ENCODE peak calls at places on chromosomes 2 and 18, in six cellular contexts. One of them, this sample, is unnamed.

GRCh38 chr2:236160366-236161081 is 7.7 kb downstream of the GBX2 start:
- DNase-seq in tibial artery: no peak
- DNase-seq in choroid plexus epithelial cell: no peak
- DNase-seq in ovary: no peak
- DNase-seq in AG10803: no peak
- DNase-seq in right lobe of liver: no peak
- DNase-seq in this sample: no peak

GRCh38 chr18:48825101-48825745 is 125.5 kb downstream of the SMAD7 start:
- DNase-seq in right lobe of liver: no peak
- DNase-seq in tibial artery: peak; percentile 17
- DNase-seq in choroid plexus epithelial cell: peak; percentile 59
- DNase-seq in AG10803: no peak
- DNase-seq in ovary: no peak
- DNase-seq in this sample: peak; percentile 87

GRCh38 chr18:22912149-22912548 is 21.0 kb upstream of the RBBP8 start:
- DNase-seq in ovary: no peak
- DNase-seq in tibial artery: no peak
- DNase-seq in right lobe of liver: no peak
- DNase-seq in AG10803: no peak
- DNase-seq in choroid plexus epithelial cell: no peak
- DNase-seq in this sample: no peak

GRCh38 chr18:58140366-58141325 is 96.6 kb downstream of the NEDD4L start:
- DNase-seq in right lobe of liver: no peak
- DNase-seq in choroid plexus epithelial cell: no peak
- DNase-seq in tibial artery: no peak
- DNase-seq in ovary: no peak
- DNase-seq in AG10803: no peak
- DNase-seq in this sample: no peak

GRCh38 chr2:176178271-176178806 is 10.1 kb upstream of the HOXD1 start:
- DNase-seq in ovary: no peak
- DNase-seq in choroid plexus epithelial cell: no peak
- DNase-seq in AG10803: peak; percentile 37
- DNase-seq in right lobe of liver: no peak
- DNase-seq in tibial artery: no peak
- DNase-seq in this sample: no peak

GRCh38 chr2:120607506-120607905 is 128.2 kb upstream of the GLI2 start:
- DNase-seq in tibial artery: no peak
- DNase-seq in choroid plexus epithelial cell: no peak
- DNase-seq in right lobe of liver: no peak
- DNase-seq in ovary: no peak
- DNase-seq in AG10803: no peak
- DNase-seq in this sample: no peak

GRCh38 chr2:4604767-4605166 is 901.4 kb downstream of the DCDC2C start:
- DNase-seq in choroid plexus epithelial cell: no peak
- DNase-seq in right lobe of liver: no peak
- DNase-seq in ovary: no peak
- DNase-seq in AG10803: no peak
- DNase-seq in tibial artery: no peak
- DNase-seq in this sample: no peak

GRCh38 chr2:237623428-237624403 is 3.7 kb upstream of the LRRFIP1 start:
- DNase-seq in choroid plexus epithelial cell: no peak
- DNase-seq in ovary: no peak
- DNase-seq in tibial artery: no peak
- DNase-seq in right lobe of liver: no peak
- DNase-seq in AG10803: no peak
- DNase-seq in this sample: peak; percentile 22

GRCh38 chr18:47118986-47119385 is 31.3 kb downstream of the HDHD2 start:
- DNase-seq in right lobe of liver: no peak
- DNase-seq in choroid plexus epithelial cell: no peak
- DNase-seq in AG10803: peak; percentile 72
- DNase-seq in tibial artery: no peak
- DNase-seq in ovary: no peak
- DNase-seq in this sample: peak; percentile 47

GRCh38 chr2:148974126-148974525 is 64.4 kb upstream of the LYPD6B start:
- DNase-seq in choroid plexus epithelial cell: no peak
- DNase-seq in right lobe of liver: no peak
- DNase-seq in AG10803: no peak
- DNase-seq in ovary: no peak
- DNase-seq in tibial artery: no peak
- DNase-seq in this sample: no peak

GRCh38 chr2:36456227-36456788 is 100.7 kb downstream of the CRIM1 start:
- DNase-seq in right lobe of liver: no peak
- DNase-seq in ovary: peak; percentile 71
- DNase-seq in tibial artery: peak; percentile 78
- DNase-seq in choroid plexus epithelial cell: peak; percentile 85
- DNase-seq in AG10803: peak; percentile 73
- DNase-seq in this sample: peak; percentile 81

GRCh38 chr2:64936809-64937208 is 52.4 kb upstream of the SLC1A4 start:
- DNase-seq in choroid plexus epithelial cell: no peak
- DNase-seq in tibial artery: no peak
- DNase-seq in ovary: no peak
- DNase-seq in right lobe of liver: no peak
- DNase-seq in AG10803: no peak
- DNase-seq in this sample: no peak

GRCh38 chr2:71961289-71962027 is 186.2 kb downstream of the CYP26B1 start:
- DNase-seq in choroid plexus epithelial cell: no peak
- DNase-seq in tibial artery: no peak
- DNase-seq in ovary: no peak
- DNase-seq in AG10803: no peak
- DNase-seq in right lobe of liver: no peak
- DNase-seq in this sample: no peak

GRCh38 chr2:97870396-97870843 is 125.3 kb downstream of the TMEM131 start:
- DNase-seq in AG10803: peak; percentile 98
- DNase-seq in choroid plexus epithelial cell: peak; percentile 89
- DNase-seq in right lobe of liver: no peak
- DNase-seq in ovary: no peak
- DNase-seq in tibial artery: no peak
- DNase-seq in this sample: peak; percentile 87

GRCh38 chr18:37937287-37937686 is 371.7 kb upstream of the CELF4 start:
- DNase-seq in AG10803: no peak
- DNase-seq in right lobe of liver: no peak
- DNase-seq in choroid plexus epithelial cell: no peak
- DNase-seq in tibial artery: no peak
- DNase-seq in ovary: no peak
- DNase-seq in this sample: no peak

GRCh38 chr2:95149397-95149984 is 10.2 kb downstream of the ZNF514 start:
- DNase-seq in right lobe of liver: no peak
- DNase-seq in AG10803: no peak
- DNase-seq in ovary: no peak
- DNase-seq in tibial artery: no peak
- DNase-seq in choroid plexus epithelial cell: peak; percentile 8
- DNase-seq in this sample: no peak

GRCh38 chr2:27946530-27946929 is 56.0 kb downstream of the BABAM2 start:
- DNase-seq in right lobe of liver: no peak
- DNase-seq in choroid plexus epithelial cell: no peak
- DNase-seq in ovary: no peak
- DNase-seq in AG10803: no peak
- DNase-seq in tibial artery: no peak
- DNase-seq in this sample: no peak

GRCh38 chr2:106097370-106098000 is 96.6 kb downstream of the UXS1 start:
- DNase-seq in ovary: no peak
- DNase-seq in right lobe of liver: no peak
- DNase-seq in AG10803: no peak
- DNase-seq in tibial artery: no peak
- DNase-seq in choroid plexus epithelial cell: no peak
- DNase-seq in this sample: no peak

GRCh38 chr2:216596234-216596985 is 36.8 kb upstream of the IGFBP2 start:
- DNase-seq in choroid plexus epithelial cell: peak; percentile 92
- DNase-seq in ovary: peak; percentile 31
- DNase-seq in tibial artery: no peak
- DNase-seq in right lobe of liver: no peak
- DNase-seq in AG10803: peak; percentile 95
- DNase-seq in this sample: peak; percentile 45

GRCh38 chr18:58552057-58552461 is 76.8 kb downstream of the ALPK2 start:
- DNase-seq in choroid plexus epithelial cell: peak; percentile 66
- DNase-seq in ovary: no peak
- DNase-seq in AG10803: no peak
- DNase-seq in right lobe of liver: no peak
- DNase-seq in tibial artery: no peak
- DNase-seq in this sample: no peak

GRCh38 chr18:39835303-39836030 is 2119.6 kb upstream of the PIK3C3 start:
- DNase-seq in tibial artery: no peak
- DNase-seq in ovary: no peak
- DNase-seq in choroid plexus epithelial cell: peak; percentile 46
- DNase-seq in right lobe of liver: no peak
- DNase-seq in AG10803: no peak
- DNase-seq in this sample: no peak

GRCh38 chr2:52395912-52396311 is 1364.0 kb upstream of the NRXN1 start:
- DNase-seq in AG10803: no peak
- DNase-seq in choroid plexus epithelial cell: peak; percentile 67
- DNase-seq in right lobe of liver: no peak
- DNase-seq in tibial artery: no peak
- DNase-seq in ovary: no peak
- DNase-seq in this sample: peak; percentile 31

GRCh38 chr2:150750726-150751125 is 263.3 kb upstream of the RND3 start:
- DNase-seq in right lobe of liver: no peak
- DNase-seq in AG10803: no peak
- DNase-seq in ovary: no peak
- DNase-seq in choroid plexus epithelial cell: no peak
- DNase-seq in tibial artery: no peak
- DNase-seq in this sample: peak; percentile 11

GRCh38 chr18:36441872-36442271 is 144.4 kb downstream of the FHOD3 start:
- DNase-seq in ovary: peak; percentile 45
- DNase-seq in choroid plexus epithelial cell: peak; percentile 32
- DNase-seq in AG10803: peak; percentile 94
- DNase-seq in right lobe of liver: no peak
- DNase-seq in tibial artery: no peak
- DNase-seq in this sample: peak; percentile 92

DNA sequence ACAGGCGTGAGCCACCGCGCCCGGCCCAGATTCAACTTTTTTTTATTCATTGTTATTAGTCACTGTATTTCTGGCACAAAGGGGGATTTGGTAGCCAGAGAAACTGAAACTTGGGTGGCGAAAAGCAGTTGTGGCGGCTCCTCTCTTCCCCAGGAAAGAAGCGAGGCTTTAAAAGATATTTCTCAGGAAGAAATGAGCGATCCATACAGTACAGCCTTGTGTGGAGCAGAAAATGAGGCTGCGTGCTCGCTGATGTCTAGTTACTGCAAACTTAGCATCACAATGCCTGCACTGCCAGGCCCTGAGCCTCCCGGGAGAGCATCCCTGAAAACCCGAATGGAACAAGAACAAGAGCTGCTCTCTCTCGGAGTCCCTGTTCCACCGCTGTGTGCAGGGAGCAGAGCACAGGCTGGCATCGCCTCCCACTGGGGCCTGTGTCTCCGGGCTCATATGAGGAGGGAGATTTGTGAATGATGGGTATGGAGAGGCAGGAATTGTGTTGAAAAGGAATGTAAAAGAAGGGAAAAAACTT is 234.0 kb downstream of the ZNF516 start:
- DNase-seq in AG10803: no peak
- DNase-seq in choroid plexus epithelial cell: no peak
- DNase-seq in tibial artery: no peak
- DNase-seq in ovary: no peak
- DNase-seq in right lobe of liver: no peak
- DNase-seq in this sample: no peak
- TF ChIP-seq CTCF in AG10803: no peak
- TF ChIP-seq CTCF in choroid plexus epithelial cell: no peak
- TF ChIP-seq CTCF in tibial artery: no peak
- TF ChIP-seq CTCF in ovary: no peak
- TF ChIP-seq CTCF in right lobe of liver: no peak
- TF ChIP-seq CTCF in this sample: no peak

DNA sequence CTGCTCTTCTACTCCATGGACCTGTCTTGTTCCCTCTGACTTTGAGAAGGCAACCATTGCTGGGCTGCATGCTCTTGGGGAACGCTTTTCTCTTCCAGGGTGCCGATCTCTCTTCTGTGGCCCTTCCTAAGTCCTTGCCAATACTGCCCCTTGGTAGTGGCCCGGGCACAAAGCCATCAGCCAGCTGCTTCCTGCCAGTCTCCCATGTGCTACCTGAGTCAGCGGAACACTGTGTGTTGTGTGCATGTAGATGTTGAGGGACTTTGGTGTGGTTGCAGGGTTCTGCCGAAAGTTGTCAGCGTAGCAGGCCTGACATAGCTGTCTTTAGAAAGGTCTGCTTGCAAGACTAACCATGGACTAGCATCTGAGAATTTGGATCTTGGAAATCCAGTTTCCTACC is 35.4 kb downstream of the MGAT5 start:
- DNase-seq in right lobe of liver: no peak
- DNase-seq in ovary: no peak
- DNase-seq in choroid plexus epithelial cell: no peak
- DNase-seq in tibial artery: peak; percentile 48
- DNase-seq in AG10803: no peak
- DNase-seq in this sample: no peak
- H3K4me3 ChIP-seq in right lobe of liver: no peak overlapping the region
- H3K4me3 ChIP-seq in ovary: no peak overlapping the region
- H3K4me3 ChIP-seq in choroid plexus epithelial cell: no peak overlapping the region
- H3K4me3 ChIP-seq in tibial artery: no peak overlapping the region
- H3K4me3 ChIP-seq in AG10803: no peak overlapping the region
- H3K4me3 ChIP-seq in this sample: no peak overlapping the region

DNA sequence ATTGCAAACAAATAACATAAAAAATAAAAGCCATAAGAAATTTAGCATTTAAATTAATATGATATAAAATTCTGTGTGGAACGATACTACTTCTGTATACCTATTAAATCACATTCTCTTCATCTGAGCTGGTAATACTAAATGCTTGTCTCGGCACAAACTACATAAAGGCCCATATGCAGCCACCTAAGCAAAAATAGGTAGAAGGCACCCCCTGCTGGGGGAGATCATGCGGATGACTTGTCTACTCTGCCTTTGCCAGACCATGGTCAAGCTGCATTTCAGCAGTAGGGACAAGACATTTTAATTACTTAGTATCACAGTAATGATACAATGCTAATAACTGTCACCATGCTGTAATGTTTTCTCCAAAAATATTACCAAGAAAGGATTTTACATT is 108.0 kb downstream of the CDH19 start:
- DNase-seq in right lobe of liver: peak; percentile 48
- DNase-seq in ovary: no peak
- DNase-seq in tibial artery: no peak
- DNase-seq in AG10803: no peak
- DNase-seq in choroid plexus epithelial cell: peak; percentile 51
- DNase-seq in this sample: no peak
- TF ChIP-seq CTCF in right lobe of liver: peak; percentile 36
- TF ChIP-seq CTCF in ovary: no peak
- TF ChIP-seq CTCF in tibial artery: peak; percentile 14
- TF ChIP-seq CTCF in AG10803: no peak
- TF ChIP-seq CTCF in choroid plexus epithelial cell: peak; percentile 51
- TF ChIP-seq CTCF in this sample: no peak

GRCh38 chr18:27185025-27185763 is at the start of gene CHST9:
- DNase-seq in right lobe of liver: peak; percentile 69
- DNase-seq in choroid plexus epithelial cell: no peak
- DNase-seq in tibial artery: no peak
- DNase-seq in ovary: no peak
- DNase-seq in AG10803: no peak
- DNase-seq in this sample: no peak
- H3K4me3 ChIP-seq in right lobe of liver: peak within 1 kb of the TSS; percentile 42
- H3K4me3 ChIP-seq in choroid plexus epithelial cell: no peak within 1 kb of the TSS
- H3K4me3 ChIP-seq in tibial artery: no peak within 1 kb of the TSS
- H3K4me3 ChIP-seq in ovary: peak within 1 kb of the TSS; percentile 9
- H3K4me3 ChIP-seq in AG10803: no peak within 1 kb of the TSS
- H3K4me3 ChIP-seq in this sample: no peak within 1 kb of the TSS

DNA sequence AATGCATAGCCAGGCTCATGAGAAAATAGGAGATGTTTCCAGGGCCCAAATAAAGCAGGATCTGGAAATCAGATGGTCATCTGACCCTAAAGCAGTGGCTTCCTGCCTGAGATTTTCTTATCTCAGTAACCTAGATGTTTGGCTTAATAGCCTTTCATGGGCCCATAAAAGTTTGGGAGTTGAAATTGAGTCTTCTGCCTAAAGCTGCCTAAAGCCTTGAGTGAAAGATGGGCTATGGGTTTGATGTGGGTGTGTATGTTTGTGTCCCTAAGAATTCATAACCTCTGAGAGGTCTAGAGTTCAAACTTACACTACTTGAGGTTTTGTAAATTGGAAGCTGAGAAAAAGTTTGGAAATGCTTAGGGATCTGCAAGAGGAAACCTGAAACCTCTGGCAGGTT is 149.1 kb downstream of the ANTXR1 start:
- DNase-seq in ovary: no peak
- DNase-seq in AG10803: no peak
- DNase-seq in choroid plexus epithelial cell: no peak
- DNase-seq in tibial artery: no peak
- DNase-seq in right lobe of liver: no peak
- DNase-seq in this sample: no peak
- TF ChIP-seq CTCF in ovary: no peak
- TF ChIP-seq CTCF in AG10803: no peak
- TF ChIP-seq CTCF in choroid plexus epithelial cell: no peak
- TF ChIP-seq CTCF in tibial artery: no peak
- TF ChIP-seq CTCF in right lobe of liver: no peak
- TF ChIP-seq CTCF in this sample: no peak